ENCODE peak calls at places on chromosomes 4 and X, in seven cellular contexts. L is NCI-H1105 treated with DMSO at 0.1 percent for 48 hours, T is astrocyte of the spinal cord, M is cerebellum, E is choroid plexus epithelial cell, F is fibroblast of mammary gland, R is hypothalamus. D is an unnamed sample.

GRCh38 chr4:147975902-147976301 is 244.0 kb downstream of the ARHGAP10 start:
- DNase-seq in L (no peak), T (peak), M (no peak), E (peak), F (no peak), R (no peak), D (peak)

GRCh38 chr4:87224036-87224923 is 3.9 kb upstream of the KLHL8 start:
- DNase-seq in L (no peak), T (no peak), M (no peak), E (no peak), F (no peak), R (no peak), D (no peak)

GRCh38 chrX:16479206-16479869 is 170.6 kb upstream of the S100G start:
- DNase-seq in L (no peak), T (peak), M (no peak), E (peak), F (peak), R (no peak), D (peak)

GRCh38 chr4:8870647-8871416 is 807 bp downstream of the HMX1 start:
- DNase-seq in L (no peak), T (no peak), M (no peak), E (no peak), F (no peak), R (no peak), D (no peak)

GRCh38 chr4:115234405-115235093 is 121.1 kb upstream of the NDST4 start:
- DNase-seq in L (no peak), T (peak), M (no peak), E (peak), F (peak), R (no peak), D (no peak)

GRCh38 chrX:112961981-112962380 is 121.3 kb upstream of the AMOT start:
- DNase-seq in L (no peak), T (no peak), M (no peak), E (no peak), F (no peak), R (no peak), D (no peak)

GRCh38 chr4:163505374-163505773 is 10.9 kb downstream of the TMA16 start:
- DNase-seq in L (no peak), T (no peak), M (no peak), E (peak), F (no peak), R (no peak), D (peak)

GRCh38 chr4:17066972-17067371 is 168.5 kb upstream of the LDB2 start:
- DNase-seq in L (no peak), T (peak), M (no peak), E (peak), F (peak), R (no peak), D (peak)

GRCh38 chr4:139015948-139016451 is 419 bp downstream of the NOCT start:
- DNase-seq in L (peak), T (peak), M (peak), E (peak), F (peak), R (no peak), D (peak)

GRCh38 chrX:150635952-150636351 is 57.2 kb upstream of the MTMR1 start:
- DNase-seq in L (no peak), T (peak), M (no peak), E (peak), F (peak), R (no peak), D (peak)

GRCh38 chr4:3241905-3242304 is 7.1 kb upstream of the MSANTD1 start:
- DNase-seq in L (no peak), T (peak), M (no peak), E (peak), F (peak), R (no peak), D (peak)

GRCh38 chr4:105966046-105966445 is 70.8 kb downstream of the NPNT start:
- DNase-seq in L (no peak), T (peak), M (no peak), E (peak), F (peak), R (no peak), D (peak)

GRCh38 chrX:38045697-38046096 is 39.3 kb downstream of the SYTL5 start:
- DNase-seq in L (no peak), T (no peak), M (no peak), E (peak), F (no peak), R (no peak), D (peak)

GRCh38 chr4:77022581-77023133 is 53.1 kb downstream of the CCNI start:
- DNase-seq in L (no peak), T (peak), M (no peak), E (peak), F (peak), R (no peak), D (peak)

GRCh38 chrX:9770319-9770718 is 4.7 kb upstream of the GPR143 start:
- DNase-seq in L (no peak), T (no peak), M (no peak), E (no peak), F (peak), R (no peak), D (peak)

GRCh38 chrX:43655961-43656494 is at the start of gene MAOA:
- DNase-seq in L (peak), T (no peak), M (peak), E (no peak), F (peak), R (peak), D (no peak)

GRCh38 chr4:27094785-27095184 is 234.1 kb downstream of the STIM2 start:
- DNase-seq in L (peak), T (no peak), M (no peak), E (peak), F (no peak), R (no peak), D (no peak)

GRCh38 chrX:149910178-149910695 is 19.1 kb upstream of the HSFX4 start:
- DNase-seq in L (no peak), T (no peak), M (no peak), E (no peak), F (no peak), R (no peak), D (no peak)

GRCh38 chrX:69161786-69162349 is 3.4 kb downstream of the PJA1 start:
- DNase-seq in L (no peak), T (no peak), M (no peak), E (no peak), F (no peak), R (no peak), D (no peak)

GRCh38 chrX:73478961-73479360 is 32.1 kb downstream of the CDX4 start:
- DNase-seq in L (no peak), T (no peak), M (no peak), E (no peak), F (no peak), R (no peak), D (no peak)

GRCh38 chrX:1466232-1466661 is 13.5 kb upstream of the ASMTL start:
- DNase-seq in L (no peak), T (no peak), M (no peak), E (no peak), F (no peak), R (no peak), D (no peak)

GRCh38 chr4:2096073-2096609 is 37.0 kb downstream of the NAT8L start:
- DNase-seq in L (no peak), T (no peak), M (no peak), E (no peak), F (no peak), R (no peak), D (no peak)

GRCh38 chrX:117510453-117510852 is 606.2 kb downstream of the KLHL13 start:
- DNase-seq in L (no peak), T (no peak), M (no peak), E (no peak), F (no peak), R (no peak), D (no peak)

GRCh38 chr4:82293304-82293703 is 80.5 kb downstream of the HNRNPD start:
- DNase-seq in L (no peak), T (no peak), M (no peak), E (no peak), F (no peak), R (no peak), D (no peak)

GRCh38 chr4:187108846-187109245 is 385.2 kb upstream of the FAT1 start:
- DNase-seq in L (no peak), T (peak), M (no peak), E (no peak), F (no peak), R (no peak), D (no peak)

GRCh38 chr4:39526283-39526682 is 956 bp downstream of the UGDH start:
- DNase-seq in L (no peak), T (peak), M (peak), E (no peak), F (no peak), R (no peak), D (no peak)

GRCh38 chrX:129771266-129771995 is 8.3 kb upstream of the SASH3 start:
- DNase-seq in L (no peak), T (no peak), M (no peak), E (no peak), F (no peak), R (no peak), D (no peak)

GRCh38 chr4:27916432-27917184 is 1056.0 kb downstream of the STIM2 start:
- DNase-seq in L (no peak), T (no peak), M (no peak), E (no peak), F (no peak), R (no peak), D (no peak)

GRCh38 chrX:57366430-57366829 is 79.9 kb downstream of the FAAH2 start:
- DNase-seq in L (no peak), T (no peak), M (no peak), E (no peak), F (no peak), R (no peak), D (no peak)

GRCh38 chrX:2696698-2697215 is 5.7 kb downstream of the CD99 start:
- DNase-seq in L (no peak), T (peak), M (no peak), E (peak), F (peak), R (no peak), D (peak)

GRCh38 chrX:13891367-13892146 is 74.7 kb upstream of the GPM6B start:
- DNase-seq in L (no peak), T (no peak), M (no peak), E (no peak), F (no peak), R (no peak), D (no peak)

GRCh38 chrX:10341309-10341708 is 184.5 kb downstream of the CLCN4 start:
- DNase-seq in L (no peak), T (no peak), M (no peak), E (no peak), F (peak), R (no peak), D (no peak)

GRCh38 chr4:111641813-111642579 is 503.3 kb upstream of the FAM241A start:
- DNase-seq in L (peak), T (peak), M (no peak), E (peak), F (peak), R (peak), D (peak)

GRCh38 chr4:10197952-10198351 is 81.4 kb upstream of the WDR1 start:
- DNase-seq in L (no peak), T (no peak), M (no peak), E (no peak), F (no peak), R (no peak), D (no peak)

GRCh38 chr4:11471613-11472012 is 42.9 kb upstream of the HS3ST1 start:
- DNase-seq in L (no peak), T (no peak), M (no peak), E (peak), F (no peak), R (no peak), D (peak)

GRCh38 chr4:140427104-140427918 is at the start of gene CLGN:
- DNase-seq in L (peak), T (peak), M (peak), E (peak), F (peak), R (peak), D (peak)

D was measured in cardiac fibroblast.